ENCODE peak calls at places on chromosomes 1 and 21, in six cellular contexts. A is lower leg skin, E is dorsolateral prefrontal cortex, J is neural progenitor cell, R is left ventricle myocardium inferior, T is hepatocyte. F is an unnamed sample.

GRCh38 chr1:93977546-93977945 is 68.3 kb upstream of the GCLM start:
- DNase-seq in A (no peak), E (no peak), J (no peak), R (no peak), T (no peak), F (no peak)

GRCh38 chr1:68145418-68146126 is 86.8 kb downstream of the WLS start:
- DNase-seq in A (no peak), E (no peak), J (no peak), R (no peak), T (peak; percentile 24), F (no peak)

GRCh38 chr1:6052543-6053205 is 7.0 kb downstream of the KCNAB2 start:
- DNase-seq in A (peak; percentile 45), E (peak; percentile 61), J (peak; percentile 92), R (peak; percentile 61), T (peak; percentile 84), F (no peak)

GRCh38 chr1:63662846-63663245 is 69.6 kb downstream of the PGM1 start:
- DNase-seq in A (no peak), E (no peak), J (no peak), R (no peak), T (no peak), F (no peak)

GRCh38 chr1:78177708-78178270 is 132.0 kb downstream of the GIPC2 start:
- DNase-seq in A (no peak), E (no peak), J (no peak), R (no peak), T (no peak), F (no peak)

GRCh38 chr1:27153549-27153886 is 1.4 kb downstream of the SLC9A1 start:
- DNase-seq in A (no peak), E (no peak), J (no peak), R (no peak), T (no peak), F (no peak)

GRCh38 chr1:205774277-205775014 is 836 bp downstream of the RAB29 start:
- DNase-seq in A (no peak), E (no peak), J (peak; percentile 42), R (no peak), T (peak; percentile 63), F (no peak)

GRCh38 chr21:26140185-26140584 is 30.4 kb downstream of the APP start:
- DNase-seq in A (no peak), E (no peak), J (no peak), R (peak; percentile 53), T (peak; percentile 24), F (peak; percentile 52)

GRCh38 chr1:117216718-117217117 is 6.0 kb upstream of the VTCN1 start:
- DNase-seq in A (no peak), E (no peak), J (no peak), R (no peak), T (no peak), F (no peak)

GRCh38 chr1:173682174-173682573 is 12.5 kb upstream of the ANKRD45 start:
- DNase-seq in A (no peak), E (no peak), J (no peak), R (no peak), T (no peak), F (no peak)

GRCh38 chr1:2554621-2555387 is 1.4 kb upstream of the TNFRSF14 start:
- DNase-seq in A (no peak), E (no peak), J (peak; percentile 64), R (no peak), T (peak; percentile 44), F (no peak)

GRCh38 chr1:30822966-30823581 is 65.5 kb upstream of the LAPTM5 start:
- DNase-seq in A (no peak), E (no peak), J (no peak), R (no peak), T (no peak), F (no peak)

GRCh38 chr1:246081138-246081702 is 425.9 kb downstream of the SMYD3 start:
- DNase-seq in A (no peak), E (no peak), J (no peak), R (no peak), T (no peak), F (no peak)

GRCh38 chr1:198346178-198346577 is 189.4 kb downstream of the NEK7 start:
- DNase-seq in A (no peak), E (no peak), J (no peak), R (no peak), T (no peak), F (no peak)

GRCh38 chr1:150028322-150028721 is 17.8 kb upstream of the OTUD7B start:
- DNase-seq in A (no peak), E (no peak), J (no peak), R (no peak), T (no peak), F (no peak)

GRCh38 chr1:68378296-68379084 is 71.3 kb downstream of the RPE65 start:
- DNase-seq in A (no peak), E (no peak), J (no peak), R (no peak), T (peak; percentile 16), F (no peak)

GRCh38 chr1:97093742-97094141 is 372.2 kb downstream of the PTBP2 start:
- DNase-seq in A (no peak), E (no peak), J (no peak), R (no peak), T (no peak), F (no peak)

GRCh38 chr1:183101841-183102276 is 78.6 kb downstream of the LAMC1 start:
- DNase-seq in A (no peak), E (no peak), J (peak; percentile 3), R (no peak), T (peak; percentile 32), F (no peak)

GRCh38 chr1:84782311-84782771 is 92.1 kb upstream of the SSX2IP start:
- DNase-seq in A (no peak), E (peak; percentile 71), J (peak; percentile 77), R (peak; percentile 64), T (peak; percentile 77), F (peak; percentile 60)

GRCh38 chr1:183590225-183591191 is at the start of gene NCF2:
- DNase-seq in A (no peak), E (no peak), J (no peak), R (no peak), T (no peak), F (peak; percentile 66)

GRCh38 chr1:32485554-32486255 is 20.8 kb downstream of the ZBTB8B start:
- DNase-seq in A (no peak), E (no peak), J (no peak), R (no peak), T (no peak), F (no peak)

GRCh38 chr1:85576642-85577420 is 3.7 kb upstream of the CCN1 start:
- DNase-seq in A (peak; percentile 78), E (no peak), J (peak; percentile 93), R (peak; percentile 90), T (peak; percentile 90), F (peak; percentile 91)

GRCh38 chr1:145991799-145992412 is 4.5 kb downstream of the TXNIP start:
- DNase-seq in A (no peak), E (no peak), J (no peak), R (no peak), T (no peak), F (no peak)

GRCh38 chr1:34901919-34902318 is 27.5 kb downstream of the DLGAP3 start:
- DNase-seq in A (no peak), E (no peak), J (no peak), R (no peak), T (no peak), F (no peak)

GRCh38 chr1:151918156-151918555 is 8.8 kb upstream of the THEM4 start:
- DNase-seq in A (no peak), E (no peak), J (no peak), R (no peak), T (no peak), F (no peak)

GRCh38 chr1:151919246-151919645 is 9.9 kb upstream of the THEM4 start:
- DNase-seq in A (no peak), E (no peak), J (no peak), R (no peak), T (no peak), F (no peak)

GRCh38 chr1:151916959-151917358 is 7.6 kb upstream of the THEM4 start:
- DNase-seq in A (no peak), E (no peak), J (no peak), R (no peak), T (no peak), F (no peak)

GRCh38 chr1:151918819-151919218 is 9.5 kb upstream of the THEM4 start:
- DNase-seq in A (no peak), E (no peak), J (no peak), R (no peak), T (no peak), F (no peak)

GRCh38 chr1:151920147-151920546 is 10.8 kb upstream of the THEM4 start:
- DNase-seq in A (no peak), E (no peak), J (no peak), R (no peak), T (no peak), F (no peak)
- TF ChIP-seq CTCF in A (no peak), E (no peak), J (no peak), R (no peak), T (no peak), F (no peak)

GRCh38 chr1:178825167-178825566 is 45.7 kb downstream of the ANGPTL1 start:
- DNase-seq in A (no peak), E (no peak), J (no peak), R (no peak), T (no peak), F (no peak)
- H3K4me3 ChIP-seq in A (no peak overlapping the region), E (no peak overlapping the region), J (no peak overlapping the region), R (no peak overlapping the region), T (no peak overlapping the region), F (no peak overlapping the region)

GRCh38 chr1:155134322-155134721 is 1.3 kb upstream of the SLC50A1 start:
- DNase-seq in A (no peak), E (no peak), J (no peak), R (no peak), T (no peak), F (no peak)

GRCh38 chr1:155137129-155137528 is 1.5 kb downstream of the SLC50A1 start:
- DNase-seq in A (no peak), E (no peak), J (no peak), R (no peak), T (no peak), F (no peak)

GRCh38 chr1:155134858-155135415 is 715 bp upstream of the SLC50A1 start:
- DNase-seq in A (peak; percentile 94), E (peak; percentile 48), J (peak; percentile 75), R (peak; percentile 84), T (peak; percentile 97), F (peak; percentile 93)

GRCh38 chr1:155136728-155137127 is 1.1 kb downstream of the SLC50A1 start:
- DNase-seq in A (no peak), E (no peak), J (no peak), R (no peak), T (no peak), F (no peak)

GRCh38 chr1:155135416-155136197 is at the start of gene SLC50A1:
- DNase-seq in A (peak; percentile 91), E (peak; percentile 90), J (peak; percentile 99), R (peak; percentile 95), T (peak; percentile 99), F (peak; percentile 99)
- TF ChIP-seq CTCF in A (no peak), E (no peak), J (peak; percentile 19), R (peak; percentile 65), T (no peak), F (peak; percentile 72)

GRCh38 chr1:40842201-40842600 is 20.0 kb downstream of the CITED4 start:
- DNase-seq in A (no peak), E (no peak), J (no peak), R (no peak), T (no peak), F (no peak)
- H3K4me3 ChIP-seq in A (no peak overlapping the region), E (no peak overlapping the region), J (no peak overlapping the region), R (no peak overlapping the region), T (no peak overlapping the region), F (no peak overlapping the region)

GRCh38 chr1:18232052-18232451 is 124.5 kb downstream of the IGSF21 start:
- DNase-seq in A (no peak), E (no peak), J (no peak), R (no peak), T (no peak), F (no peak)
- TF ChIP-seq CTCF in A (no peak), E (no peak), J (peak; percentile 44), R (no peak), T (no peak), F (no peak)